ENCODE peak calls at places on chromosome 1, in six cellular contexts. T is activated effector memory CD4-positive, alpha-beta T cell treated with anti-CD3 and anti-CD28 coated beads, Interleukin-2, amount 50 U/mL, for 16 hours; R is ecto neural progenitor cell; F is MCF 10A; G is germinal center; H is pulmonary artery endothelial cell. A is an unnamed sample.

GRCh38 chr1:21663251-21663950 is 5.8 kb downstream of the RAP1GAP start:
- DNase-seq in T (peak; percentile 50), R (peak; percentile 47), F (no peak), G (no peak), H (no peak), A (peak; percentile 85)

GRCh38 chr1:172895761-172896160 is 155.0 kb downstream of the TNFSF18 start:
- DNase-seq in T (no peak), R (no peak), F (no peak), G (no peak), H (no peak), A (no peak)

GRCh38 chr1:89259283-89259971 is 13.2 kb downstream of the GBP5 start:
- DNase-seq in T (peak; percentile 68), R (no peak), F (no peak), G (no peak), H (no peak), A (no peak)

GRCh38 chr1:150516616-150517015 is 1.1 kb downstream of the FALEC start:
- DNase-seq in T (no peak), R (no peak), F (peak; percentile 18), G (no peak), H (no peak), A (no peak)

GRCh38 chr1:159664247-159664646 is 50.1 kb downstream of the CRP start:
- DNase-seq in T (no peak), R (no peak), F (no peak), G (no peak), H (no peak), A (no peak)

GRCh38 chr1:165842363-165843129 is 15.1 kb downstream of the UCK2 start:
- DNase-seq in T (no peak), R (no peak), F (peak; percentile 18), G (no peak), H (no peak), A (no peak)

GRCh38 chr1:201631037-201631436 is 92.1 kb downstream of the NAV1 start:
- DNase-seq in T (no peak), R (no peak), F (no peak), G (no peak), H (no peak), A (no peak)

GRCh38 chr1:43036457-43036827 is 77.8 kb upstream of the SLC2A1 start:
- DNase-seq in T (no peak), R (no peak), F (no peak), G (no peak), H (no peak), A (no peak)

GRCh38 chr1:67921725-67922489 is 88.6 kb upstream of the GNG12 start:
- DNase-seq in T (no peak), R (no peak), F (peak; percentile 90), G (no peak), H (peak; percentile 97), A (no peak)

GRCh38 chr1:238377280-238377919 is 486.7 kb upstream of the ZP4 start:
- DNase-seq in T (no peak), R (no peak), F (no peak), G (no peak), H (no peak), A (no peak)

GRCh38 chr1:115877511-115877910 is 36.6 kb upstream of the NHLH2 start:
- DNase-seq in T (no peak), R (no peak), F (peak; percentile 80), G (no peak), H (no peak), A (no peak)

GRCh38 chr1:210792703-210793102 is 341.2 kb downstream of the KCNH1 start:
- DNase-seq in T (no peak), R (no peak), F (peak; percentile 84), G (no peak), H (no peak), A (no peak)

GRCh38 chr1:63902844-63903589 is 129.2 kb downstream of the ROR1 start:
- DNase-seq in T (no peak), R (no peak), F (peak; percentile 40), G (no peak), H (no peak), A (no peak)

GRCh38 chr1:53645690-53646078 is 93.3 kb downstream of the GLIS1 start:
- DNase-seq in T (no peak), R (no peak), F (no peak), G (no peak), H (no peak), A (no peak)

GRCh38 chr1:204649756-204650155 is 35.8 kb downstream of the LRRN2 start:
- DNase-seq in T (no peak), R (no peak), F (no peak), G (no peak), H (no peak), A (no peak)

GRCh38 chr1:40014812-40015594 is 25.5 kb upstream of the CAP1 start:
- DNase-seq in T (no peak), R (no peak), F (peak; percentile 76), G (no peak), H (peak; percentile 15), A (no peak)

GRCh38 chr1:59434336-59434735 is 137.4 kb downstream of the FGGY start:
- DNase-seq in T (no peak), R (no peak), F (peak; percentile 20), G (no peak), H (no peak), A (no peak)

GRCh38 chr1:27876341-27877114 is 4.2 kb downstream of the THEMIS2 start:
- DNase-seq in T (no peak), R (no peak), F (no peak), G (no peak), H (no peak), A (peak; percentile 76)

GRCh38 chr1:155526356-155526755 is 36.2 kb downstream of the ASH1L start:
- DNase-seq in T (no peak), R (no peak), F (no peak), G (no peak), H (no peak), A (no peak)

GRCh38 chr1:227887697-227888403 is 59.9 kb downstream of the WNT9A start:
- DNase-seq in T (peak; percentile 76), R (peak; percentile 77), F (no peak), G (peak; percentile 64), H (no peak), A (peak; percentile 89)

GRCh38 chr1:217014066-217014465 is 290.8 kb upstream of the ESRRG start:
- DNase-seq in T (no peak), R (no peak), F (no peak), G (no peak), H (no peak), A (no peak)

GRCh38 chr1:156336242-156336641 is 1.9 kb downstream of the CCT3 start:
- DNase-seq in T (no peak), R (no peak), F (peak; percentile 32), G (no peak), H (no peak), A (no peak)

GRCh38 chr1:113452921-113453770 is 62.8 kb downstream of the MAGI3 start:
- DNase-seq in T (no peak), R (no peak), F (peak; percentile 65), G (peak; percentile 2), H (peak; percentile 13), A (no peak)

GRCh38 chr1:37682334-37682987 is 9.9 kb upstream of the CDCA8 start:
- DNase-seq in T (peak; percentile 91), R (peak; percentile 80), F (peak; percentile 76), G (peak; percentile 62), H (no peak), A (no peak)

GRCh38 chr1:117367769-117368059 is 465 bp downstream of the MAN1A2 start:
- DNase-seq in T (no peak), R (no peak), F (no peak), G (peak; percentile 6), H (no peak), A (no peak)